ENCODE peak calls at places on chromosome 6, in four cellular contexts. One of them, this sample, is unnamed.

GRCh38 chr6:150302801-150303138 is 66.0 kb upstream of the IYD start:
- DNase-seq in HepG2: no peak
- DNase-seq in K562: no peak
- DNase-seq in GM12878: no peak
- DNase-seq in this sample: no peak

GRCh38 chr6:95364016-95364604 is 213.2 kb upstream of the MANEA start:
- DNase-seq in HepG2: peak
- DNase-seq in K562: no peak
- DNase-seq in GM12878: no peak
- DNase-seq in this sample: no peak

GRCh38 chr6:17115251-17116089 is 13.6 kb downstream of the STMND1 start:
- DNase-seq in HepG2: peak
- DNase-seq in GM12878: no peak
- DNase-seq in K562: no peak
- DNase-seq in this sample: no peak

GRCh38 chr6:89385156-89385667 is 26.9 kb downstream of the RRAGD start:
- DNase-seq in HepG2: no peak
- DNase-seq in GM12878: peak
- DNase-seq in K562: no peak
- DNase-seq in this sample: no peak

GRCh38 chr6:155187994-155188706 is 75.7 kb upstream of the CLDN20 start:
- DNase-seq in GM12878: no peak
- DNase-seq in K562: no peak
- DNase-seq in HepG2: no peak
- DNase-seq in this sample: no peak

GRCh38 chr6:21496275-21496674 is 97.3 kb upstream of the SOX4 start:
- DNase-seq in HepG2: no peak
- DNase-seq in GM12878: no peak
- DNase-seq in K562: no peak
- DNase-seq in this sample: no peak

GRCh38 chr6:96051555-96051954 is 35.8 kb downstream of the FUT9 start:
- DNase-seq in HepG2: no peak
- DNase-seq in GM12878: no peak
- DNase-seq in K562: no peak
- DNase-seq in this sample: no peak

GRCh38 chr6:168428052-168428829 is 12.7 kb upstream of the SMOC2 start:
- DNase-seq in GM12878: no peak
- DNase-seq in HepG2: no peak
- DNase-seq in K562: no peak
- DNase-seq in this sample: no peak

GRCh38 chr6:160043784-160044183 is 74.9 kb downstream of the IGF2R start:
- DNase-seq in K562: no peak
- DNase-seq in HepG2: no peak
- DNase-seq in GM12878: no peak
- DNase-seq in this sample: no peak

GRCh38 chr6:169798764-169799473 is 47.5 kb downstream of the ERMARD start:
- DNase-seq in K562: no peak
- DNase-seq in GM12878: no peak
- DNase-seq in HepG2: no peak
- DNase-seq in this sample: no peak

GRCh38 chr6:91462236-91462635 is 875.4 kb upstream of the MAP3K7 start:
- DNase-seq in K562: no peak
- DNase-seq in HepG2: no peak
- DNase-seq in GM12878: no peak
- DNase-seq in this sample: no peak

GRCh38 chr6:84346372-84346771 is 118.9 kb upstream of the CEP162 start:
- DNase-seq in HepG2: no peak
- DNase-seq in GM12878: no peak
- DNase-seq in K562: no peak
- DNase-seq in this sample: no peak
- TF ChIP-seq CREM in HepG2: no peak
- TF ChIP-seq CREM in GM12878: no peak
- TF ChIP-seq CREM in K562: no peak
- TF ChIP-seq CREM in this sample: no peak

DNA sequence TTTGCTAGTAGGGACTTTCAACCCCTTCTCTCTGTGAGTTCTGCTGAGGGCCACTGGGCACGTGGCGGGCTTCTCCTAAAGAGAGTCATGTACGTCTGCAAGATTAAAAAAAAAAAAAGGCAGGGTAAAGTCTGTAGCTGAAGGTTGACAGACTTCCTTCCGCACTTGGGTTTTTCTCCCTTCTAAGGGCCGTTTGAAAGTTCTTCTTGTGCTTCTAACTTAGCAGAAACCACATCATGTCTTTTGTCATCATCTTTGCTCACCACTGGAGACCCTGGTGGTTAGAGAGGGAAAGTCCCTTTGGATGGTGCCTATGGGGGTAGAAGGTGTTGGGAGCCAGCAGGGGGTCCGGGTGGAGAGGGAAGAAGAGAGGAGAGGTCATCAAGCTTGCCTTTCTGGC is 31.4 kb downstream of the PRDM1 start:
- DNase-seq in GM12878: no peak
- DNase-seq in K562: no peak
- DNase-seq in HepG2: no peak
- DNase-seq in this sample: no peak
- TF ChIP-seq CREM in GM12878: peak
- TF ChIP-seq CREM in K562: no peak
- TF ChIP-seq CREM in HepG2: no peak
- TF ChIP-seq CREM in this sample: no peak

GRCh38 chr6:163579880-163580295 is 165.4 kb downstream of the QKI start:
- DNase-seq in HepG2: no peak
- DNase-seq in K562: no peak
- DNase-seq in GM12878: no peak
- DNase-seq in this sample: no peak
- TF ChIP-seq CREM in HepG2: no peak
- TF ChIP-seq CREM in K562: no peak
- TF ChIP-seq CREM in GM12878: no peak
- TF ChIP-seq CREM in this sample: no peak

DNA sequence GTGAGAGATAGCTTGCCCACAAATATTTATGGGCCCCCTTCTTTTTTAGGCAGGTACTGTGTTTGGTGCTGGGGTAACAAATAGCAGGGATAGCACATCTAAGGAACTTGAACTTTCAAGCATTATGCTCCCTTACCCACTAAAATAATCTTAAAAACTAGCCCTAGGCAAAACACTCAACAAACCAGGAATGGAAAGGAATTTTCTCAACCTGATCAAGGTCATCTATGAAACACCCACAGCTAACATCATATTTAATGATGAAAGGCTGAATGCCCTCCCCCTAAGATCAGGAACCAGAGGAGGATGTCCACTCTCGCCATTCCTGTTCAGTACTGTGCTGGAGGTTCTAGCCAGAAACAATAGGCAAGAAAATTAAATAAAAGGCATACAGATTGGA is 8.7 kb upstream of the SRPK1 start:
- DNase-seq in GM12878: no peak
- DNase-seq in K562: no peak
- DNase-seq in HepG2: no peak
- DNase-seq in this sample: no peak
- TF ChIP-seq CREM in GM12878: no peak
- TF ChIP-seq CREM in K562: no peak
- TF ChIP-seq CREM in HepG2: no peak
- TF ChIP-seq CREM in this sample: no peak

GRCh38 chr6:156189195-156189594 is 588.0 kb upstream of the ARID1B start:
- DNase-seq in K562: no peak
- DNase-seq in GM12878: no peak
- DNase-seq in HepG2: no peak
- DNase-seq in this sample: no peak
- TF ChIP-seq CREM in K562: no peak
- TF ChIP-seq CREM in GM12878: no peak
- TF ChIP-seq CREM in HepG2: no peak
- TF ChIP-seq CREM in this sample: no peak